ENCODE peak calls at places on chromosomes 5 and 9, in five cellular contexts. L is pancreas, C is heart left ventricle, O is mucosa of descending colon, K is thyroid gland. I is an unnamed sample.
A peak's percentile ranks its signal among the peaks of the same experiment; 100 is the strongest.

GRCh38 chr5:125592856-125593255 is 830.4 kb upstream of the GRAMD2B start:
- DNase-seq in L (no peak), C (no peak), O (no peak), K (no peak), I (no peak)

GRCh38 chr5:35854248-35854647 is 2.4 kb upstream of the IL7R start:
- DNase-seq in L (no peak), C (no peak), O (peak; percentile 22), K (no peak), I (no peak)

GRCh38 chr5:139882961-139883539 is 87.4 kb downstream of the PSD2 start:
- DNase-seq in L (no peak), C (no peak), O (no peak), K (no peak), I (no peak)

GRCh38 chr5:75335952-75336624 is 932 bp upstream of the HMGCR start:
- DNase-seq in L (no peak), C (no peak), O (peak; percentile 69), K (peak; percentile 48), I (peak; percentile 63)

GRCh38 chr5:24232929-24233328 is 411.8 kb downstream of the CDH10 start:
- DNase-seq in L (no peak), C (no peak), O (no peak), K (no peak), I (no peak)

GRCh38 chr9:135487281-135488012 is 7.9 kb downstream of the PPP1R26 start:
- DNase-seq in L (no peak), C (no peak), O (no peak), K (no peak), I (no peak)

GRCh38 chr5:61933787-61934626 is 372.0 kb upstream of the KIF2A start:
- DNase-seq in L (peak; percentile 60), C (no peak), O (peak; percentile 77), K (peak; percentile 69), I (peak; percentile 49)

GRCh38 chr9:77827104-77827784 is 179.1 kb upstream of the GNA14 start:
- DNase-seq in L (no peak), C (no peak), O (no peak), K (no peak), I (no peak)

GRCh38 chr5:95959964-95960801 is 1.5 kb downstream of the ELL2 start:
- DNase-seq in L (no peak), C (peak; percentile 28), O (peak; percentile 33), K (no peak), I (peak; percentile 44)

GRCh38 chr9:101457003-101457402 is 21.4 kb upstream of the ALDOB start:
- DNase-seq in L (no peak), C (no peak), O (no peak), K (no peak), I (no peak)

DNA sequence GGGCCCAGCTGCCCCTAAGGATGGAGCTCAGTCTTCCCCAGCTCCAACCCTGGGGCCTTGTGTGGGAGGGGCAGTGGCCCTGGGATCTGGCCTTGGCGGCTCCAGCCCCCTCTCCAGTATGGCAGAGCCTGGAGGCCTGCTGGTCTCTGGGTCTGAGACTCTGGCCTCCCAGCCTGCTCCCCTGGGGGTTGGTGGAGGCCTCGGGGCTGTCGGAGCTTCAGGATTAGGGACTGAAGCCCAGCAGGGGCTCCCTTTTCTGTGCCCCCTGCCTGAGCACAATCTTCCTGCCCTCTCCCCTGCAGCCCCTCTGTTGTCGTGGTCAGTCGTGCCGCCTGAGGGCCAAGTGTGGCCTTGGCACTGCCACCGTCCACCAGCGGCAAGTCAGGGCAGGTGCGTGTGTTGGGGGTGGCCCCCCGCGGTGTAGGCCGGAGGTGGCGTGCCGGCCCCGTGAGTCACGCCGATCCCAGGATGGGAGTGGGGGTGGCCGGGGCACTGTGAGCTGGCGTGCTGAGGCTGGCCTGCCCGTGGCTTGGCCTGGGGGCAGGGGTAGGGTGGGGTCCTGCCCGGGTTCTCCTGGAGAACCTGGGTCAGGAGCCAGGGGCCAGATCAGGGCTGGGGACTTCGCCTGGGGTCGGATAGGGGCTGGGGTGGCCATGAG is 53.6 kb downstream of the RXRA start:
- DNase-seq in L (peak; percentile 70), C (no peak), O (no peak), K (no peak), I (no peak)
- H3K4me1 ChIP-seq in L (peaks cover 45% of the 10 kb centered on the region), C (peaks cover 50% of the 10 kb centered on the region), O (peaks cover 81% of the 10 kb centered on the region), K (peaks cover 71% of the 10 kb centered on the region), I (peaks cover 54% of the 10 kb centered on the region)

DNA sequence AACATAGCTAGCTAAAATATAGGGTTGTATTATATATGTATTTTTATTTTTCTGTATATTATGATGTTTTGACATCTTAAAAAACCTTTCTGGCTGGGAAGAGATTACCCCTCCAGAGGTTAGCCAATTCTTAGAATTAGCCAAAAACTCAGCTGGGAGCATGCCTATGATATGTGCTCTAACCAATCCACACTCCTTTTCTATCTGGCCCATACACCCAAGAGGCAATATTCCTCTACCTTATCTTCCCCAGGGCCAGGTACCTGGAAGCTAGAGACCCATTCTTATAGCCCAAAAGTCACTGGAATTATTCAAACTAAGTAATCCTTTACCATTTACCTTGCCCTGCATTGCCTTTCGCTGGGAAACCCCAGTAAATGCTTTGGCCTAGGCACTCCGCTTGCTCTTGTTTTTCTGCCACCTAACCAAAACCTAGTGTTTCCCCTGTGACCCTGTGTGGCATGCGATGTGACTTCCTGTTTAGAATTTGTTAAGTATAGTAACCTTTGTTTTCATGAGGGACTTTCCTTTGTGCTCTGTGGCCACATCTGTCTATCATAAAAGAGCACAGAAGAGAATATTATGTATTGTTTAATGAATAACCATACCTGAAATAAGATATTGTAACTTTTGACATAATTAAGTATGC is 37.4 kb downstream of the CSNK1G3 start:
- DNase-seq in L (no peak), C (no peak), O (peak; percentile 35), K (no peak), I (peak; percentile 25)
- H3K4me3 ChIP-seq in L (no peak overlapping the region), C (no peak overlapping the region), O (no peak overlapping the region), K (no peak overlapping the region), I (no peak overlapping the region)

GRCh38 chr5:141355641-141356040 is 820 bp downstream of the PCDHGA4 start:
- DNase-seq in L (no peak), C (no peak), O (no peak), K (no peak), I (no peak)
- H3K9me3 ChIP-seq in L (no peaks in the 10 kb centered on the region), C (no peaks in the 10 kb centered on the region), O (peaks cover 42% of the 10 kb centered on the region), K (peaks cover 4% of the 10 kb centered on the region), I (no peaks in the 10 kb centered on the region)

DNA sequence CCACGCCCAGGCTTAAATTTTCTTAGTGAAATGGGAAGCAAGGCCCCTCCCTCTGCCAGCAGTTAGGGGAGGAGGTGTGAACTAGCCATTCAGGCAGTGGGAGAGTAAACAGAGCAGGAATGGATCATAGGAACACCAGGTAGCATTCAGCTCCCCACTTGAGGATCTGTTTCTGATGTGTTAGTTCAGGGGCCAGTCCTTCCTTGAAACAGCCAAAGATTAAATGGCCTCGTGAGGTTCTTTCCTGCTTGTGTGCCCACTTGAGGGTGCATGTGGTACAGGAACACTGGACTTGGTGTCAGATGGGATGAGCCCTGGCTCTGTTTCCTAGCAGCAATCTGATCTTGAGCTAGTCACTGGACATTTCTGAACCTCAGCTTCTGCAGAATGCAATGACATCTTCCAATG is 21.2 kb downstream of the FAXDC2 start:
- DNase-seq in L (no peak), C (no peak), O (peak; percentile 42), K (peak; percentile 32), I (peak; percentile 68)
- H3K4me1 ChIP-seq in L (no peaks in the 10 kb centered on the region), C (no peaks in the 10 kb centered on the region), O (peaks cover 17% of the 10 kb centered on the region), K (no peaks in the 10 kb centered on the region), I (no peaks in the 10 kb centered on the region)

GRCh38 chr5:157600252-157600651 is 24.7 kb upstream of the ADAM19 start:
- DNase-seq in L (no peak), C (no peak), O (no peak), K (no peak), I (no peak)

GRCh38 chr5:157599565-157599964 is 24.0 kb upstream of the ADAM19 start:
- DNase-seq in L (no peak), C (no peak), O (no peak), K (no peak), I (no peak)

GRCh38 chr5:157602505-157602904 is 26.9 kb upstream of the ADAM19 start:
- DNase-seq in L (no peak), C (no peak), O (no peak), K (no peak), I (no peak)

GRCh38 chr5:157606046-157606445 is 30.5 kb upstream of the ADAM19 start:
- DNase-seq in L (no peak), C (no peak), O (no peak), K (no peak), I (no peak)

GRCh38 chr5:157603333-157604190 is 28.0 kb upstream of the ADAM19 start:
- DNase-seq in L (no peak), C (no peak), O (no peak), K (no peak), I (no peak)
- H3K4me3 ChIP-seq in L (no peak overlapping the region), C (no peak overlapping the region), O (no peak overlapping the region), K (no peak overlapping the region), I (no peak overlapping the region)

GRCh38 chr5:2847608-2848007 is 96.1 kb upstream of the IRX2 start:
- DNase-seq in L (no peak), C (no peak), O (no peak), K (no peak), I (no peak)
- H3K9me3 ChIP-seq in L (no peaks in the 10 kb centered on the region), C (no peaks in the 10 kb centered on the region), O (no peaks in the 10 kb centered on the region), K (no peaks in the 10 kb centered on the region), I (no peaks in the 10 kb centered on the region)

GRCh38 chr9:94919376-94920098 is 193.0 kb downstream of the AOPEP start:
- DNase-seq in L (no peak), C (peak; percentile 53), O (no peak), K (no peak), I (no peak)

GRCh38 chr9:94921656-94922055 is 195.2 kb downstream of the AOPEP start:
- DNase-seq in L (no peak), C (no peak), O (no peak), K (no peak), I (no peak)

GRCh38 chr9:94920439-94920951 is 194.0 kb downstream of the AOPEP start:
- DNase-seq in L (no peak), C (peak; percentile 48), O (no peak), K (no peak), I (no peak)

GRCh38 chr9:94922098-94922607 is 195.7 kb downstream of the AOPEP start:
- DNase-seq in L (no peak), C (peak; percentile 46), O (no peak), K (peak; percentile 91), I (no peak)

GRCh38 chr9:94921072-94921471 is 194.6 kb downstream of the AOPEP start:
- DNase-seq in L (no peak), C (no peak), O (no peak), K (peak; percentile 74), I (no peak)
- H3K4me1 ChIP-seq in L (no peaks in the 10 kb centered on the region), C (peaks cover 3% of the 10 kb centered on the region), O (peaks cover 13% of the 10 kb centered on the region), K (peaks cover 31% of the 10 kb centered on the region), I (no peaks in the 10 kb centered on the region)